ENCODE peak calls at places on chromosomes 6 and 20, in nine cellular contexts. One of them, this sample, is unnamed.

GRCh38 chr6:33675968-33676367 is 35.5 kb downstream of the UQCC2 start:
- DNase-seq in heart left ventricle: no peak
- DNase-seq in tibial nerve: no peak
- DNase-seq in right lobe of liver: no peak
- DNase-seq in body of pancreas: no peak
- DNase-seq in A549: no peak
- DNase-seq in lower leg skin: no peak
- DNase-seq in transverse colon: no peak
- DNase-seq in stomach: no peak
- DNase-seq in this sample: no peak

GRCh38 chr20:20414640-20415274 is 46.9 kb downstream of the INSM1 start:
- DNase-seq in heart left ventricle: no peak
- DNase-seq in tibial nerve: no peak
- DNase-seq in right lobe of liver: no peak
- DNase-seq in body of pancreas: no peak
- DNase-seq in A549: no peak
- DNase-seq in lower leg skin: no peak
- DNase-seq in transverse colon: no peak
- DNase-seq in stomach: no peak
- DNase-seq in this sample: no peak

GRCh38 chr20:46055269-46055668 is 26.3 kb downstream of the SLC12A5 start:
- DNase-seq in heart left ventricle: no peak
- DNase-seq in tibial nerve: no peak
- DNase-seq in right lobe of liver: no peak
- DNase-seq in body of pancreas: no peak
- DNase-seq in A549: no peak
- DNase-seq in lower leg skin: peak; percentile 21
- DNase-seq in transverse colon: no peak
- DNase-seq in stomach: no peak
- DNase-seq in this sample: no peak

GRCh38 chr20:50344232-50345071 is 153.8 kb downstream of the CEBPB start:
- DNase-seq in heart left ventricle: peak; percentile 27
- DNase-seq in tibial nerve: no peak
- DNase-seq in right lobe of liver: no peak
- DNase-seq in body of pancreas: no peak
- DNase-seq in A549: no peak
- DNase-seq in lower leg skin: peak; percentile 72
- DNase-seq in transverse colon: no peak
- DNase-seq in stomach: no peak
- DNase-seq in this sample: no peak

GRCh38 chr6:40986871-40987270 is 52.1 kb downstream of the UNC5CL start:
- DNase-seq in heart left ventricle: no peak
- DNase-seq in tibial nerve: no peak
- DNase-seq in right lobe of liver: no peak
- DNase-seq in body of pancreas: no peak
- DNase-seq in A549: no peak
- DNase-seq in lower leg skin: no peak
- DNase-seq in transverse colon: no peak
- DNase-seq in stomach: no peak
- DNase-seq in this sample: no peak

GRCh38 chr6:53042112-53042511 is 23.1 kb upstream of the FBXO9 start:
- DNase-seq in heart left ventricle: no peak
- DNase-seq in tibial nerve: no peak
- DNase-seq in right lobe of liver: no peak
- DNase-seq in body of pancreas: no peak
- DNase-seq in A549: peak; percentile 7
- DNase-seq in lower leg skin: no peak
- DNase-seq in transverse colon: no peak
- DNase-seq in stomach: no peak
- DNase-seq in this sample: no peak

GRCh38 chr6:2976571-2977085 is 5.3 kb upstream of the SERPINB6 start:
- DNase-seq in heart left ventricle: no peak
- DNase-seq in tibial nerve: no peak
- DNase-seq in right lobe of liver: no peak
- DNase-seq in body of pancreas: no peak
- DNase-seq in A549: peak; percentile 34
- DNase-seq in lower leg skin: no peak
- DNase-seq in transverse colon: no peak
- DNase-seq in stomach: no peak
- DNase-seq in this sample: peak; percentile 12

GRCh38 chr6:129866256-129866655 is 5.1 kb upstream of the TMEM244 start:
- DNase-seq in heart left ventricle: no peak
- DNase-seq in tibial nerve: no peak
- DNase-seq in right lobe of liver: no peak
- DNase-seq in body of pancreas: no peak
- DNase-seq in A549: no peak
- DNase-seq in lower leg skin: no peak
- DNase-seq in transverse colon: no peak
- DNase-seq in stomach: no peak
- DNase-seq in this sample: no peak

GRCh38 chr20:62741701-62742491 is 33.3 kb downstream of the NTSR1 start:
- DNase-seq in heart left ventricle: peak; percentile 16
- DNase-seq in tibial nerve: no peak
- DNase-seq in right lobe of liver: peak; percentile 36
- DNase-seq in body of pancreas: no peak
- DNase-seq in A549: no peak
- DNase-seq in lower leg skin: peak; percentile 13
- DNase-seq in transverse colon: no peak
- DNase-seq in stomach: no peak
- DNase-seq in this sample: peak; percentile 38

GRCh38 chr20:62742550-62742949 is 33.9 kb downstream of the NTSR1 start:
- DNase-seq in heart left ventricle: peak; percentile 9
- DNase-seq in tibial nerve: no peak
- DNase-seq in right lobe of liver: no peak
- DNase-seq in body of pancreas: no peak
- DNase-seq in A549: no peak
- DNase-seq in lower leg skin: peak; percentile 46
- DNase-seq in transverse colon: peak; percentile 1
- DNase-seq in stomach: no peak
- DNase-seq in this sample: no peak

GRCh38 chr20:62739581-62740285 is 31.1 kb downstream of the NTSR1 start:
- DNase-seq in heart left ventricle: peak; percentile 29
- DNase-seq in tibial nerve: no peak
- DNase-seq in right lobe of liver: peak; percentile 51
- DNase-seq in body of pancreas: no peak
- DNase-seq in A549: no peak
- DNase-seq in lower leg skin: peak; percentile 90
- DNase-seq in transverse colon: peak; percentile 67
- DNase-seq in stomach: no peak
- DNase-seq in this sample: no peak

GRCh38 chr20:62740286-62741141 is 31.9 kb downstream of the NTSR1 start:
- DNase-seq in heart left ventricle: peak; percentile 44
- DNase-seq in tibial nerve: peak; percentile 17
- DNase-seq in right lobe of liver: peak; percentile 40
- DNase-seq in body of pancreas: no peak
- DNase-seq in A549: peak; percentile 83
- DNase-seq in lower leg skin: peak; percentile 92
- DNase-seq in transverse colon: peak; percentile 47
- DNase-seq in stomach: peak; percentile 39
- DNase-seq in this sample: peak; percentile 38

DNA sequence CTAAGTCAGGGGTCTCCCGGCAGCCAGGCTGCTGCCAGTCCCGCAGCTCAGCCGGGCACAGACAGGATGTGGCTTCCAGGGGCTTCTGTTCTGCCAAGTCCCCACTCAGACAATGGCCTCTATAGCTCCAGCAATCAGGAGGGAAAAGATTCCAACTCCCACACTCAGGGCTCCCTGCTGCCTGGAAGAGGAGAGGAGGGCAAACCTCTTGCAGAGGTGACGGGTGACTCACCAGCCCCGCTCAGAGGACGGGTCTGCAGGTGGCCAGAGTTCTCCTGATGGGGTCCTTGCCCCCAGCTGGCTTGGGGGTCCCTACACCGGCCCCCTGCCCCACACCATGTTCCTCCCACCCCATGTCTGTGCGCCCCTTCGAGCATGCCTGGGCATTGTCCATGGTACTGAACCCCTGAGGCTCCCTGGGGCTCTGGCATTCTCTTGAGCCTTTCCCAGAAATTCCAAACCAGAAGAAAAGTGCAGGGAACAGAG is 32.6 kb downstream of the NTSR1 start:
- DNase-seq in heart left ventricle: peak; percentile 10
- DNase-seq in tibial nerve: no peak
- DNase-seq in right lobe of liver: peak; percentile 37
- DNase-seq in body of pancreas: no peak
- DNase-seq in A549: no peak
- DNase-seq in lower leg skin: peak; percentile 50
- DNase-seq in transverse colon: no peak
- DNase-seq in stomach: no peak
- DNase-seq in this sample: peak; percentile 46
- H3K4me3 ChIP-seq in heart left ventricle: no peak overlapping the region
- H3K4me3 ChIP-seq in tibial nerve: no peak overlapping the region
- H3K4me3 ChIP-seq in right lobe of liver: no peak overlapping the region
- H3K4me3 ChIP-seq in body of pancreas: no peak overlapping the region
- H3K4me3 ChIP-seq in A549: no peak overlapping the region
- H3K4me3 ChIP-seq in lower leg skin: no peak overlapping the region
- H3K4me3 ChIP-seq in transverse colon: no peak overlapping the region
- H3K4me3 ChIP-seq in stomach: no peak overlapping the region
- H3K4me3 ChIP-seq in this sample: no peak overlapping the region

GRCh38 chr6:160139420-160139851 is 17.8 kb downstream of the SLC22A1 start:
- DNase-seq in heart left ventricle: no peak
- DNase-seq in tibial nerve: no peak
- DNase-seq in right lobe of liver: no peak
- DNase-seq in body of pancreas: no peak
- DNase-seq in A549: peak; percentile 65
- DNase-seq in lower leg skin: peak; percentile 64
- DNase-seq in transverse colon: no peak
- DNase-seq in stomach: no peak
- DNase-seq in this sample: no peak

GRCh38 chr6:160137989-160138835 is 16.6 kb downstream of the SLC22A1 start:
- DNase-seq in heart left ventricle: no peak
- DNase-seq in tibial nerve: peak; percentile 57
- DNase-seq in right lobe of liver: no peak
- DNase-seq in body of pancreas: peak; percentile 71
- DNase-seq in A549: peak; percentile 28
- DNase-seq in lower leg skin: peak; percentile 85
- DNase-seq in transverse colon: peak; percentile 65
- DNase-seq in stomach: peak; percentile 72
- DNase-seq in this sample: no peak

GRCh38 chr6:160138839-160139419 is 17.3 kb downstream of the SLC22A1 start:
- DNase-seq in heart left ventricle: no peak
- DNase-seq in tibial nerve: no peak
- DNase-seq in right lobe of liver: no peak
- DNase-seq in body of pancreas: no peak
- DNase-seq in A549: no peak
- DNase-seq in lower leg skin: peak; percentile 60
- DNase-seq in transverse colon: no peak
- DNase-seq in stomach: no peak
- DNase-seq in this sample: no peak

GRCh38 chr6:160142115-160142715 is 20.6 kb downstream of the SLC22A1 start:
- DNase-seq in heart left ventricle: no peak
- DNase-seq in tibial nerve: no peak
- DNase-seq in right lobe of liver: no peak
- DNase-seq in body of pancreas: no peak
- DNase-seq in A549: no peak
- DNase-seq in lower leg skin: no peak
- DNase-seq in transverse colon: no peak
- DNase-seq in stomach: no peak
- DNase-seq in this sample: no peak

DNA sequence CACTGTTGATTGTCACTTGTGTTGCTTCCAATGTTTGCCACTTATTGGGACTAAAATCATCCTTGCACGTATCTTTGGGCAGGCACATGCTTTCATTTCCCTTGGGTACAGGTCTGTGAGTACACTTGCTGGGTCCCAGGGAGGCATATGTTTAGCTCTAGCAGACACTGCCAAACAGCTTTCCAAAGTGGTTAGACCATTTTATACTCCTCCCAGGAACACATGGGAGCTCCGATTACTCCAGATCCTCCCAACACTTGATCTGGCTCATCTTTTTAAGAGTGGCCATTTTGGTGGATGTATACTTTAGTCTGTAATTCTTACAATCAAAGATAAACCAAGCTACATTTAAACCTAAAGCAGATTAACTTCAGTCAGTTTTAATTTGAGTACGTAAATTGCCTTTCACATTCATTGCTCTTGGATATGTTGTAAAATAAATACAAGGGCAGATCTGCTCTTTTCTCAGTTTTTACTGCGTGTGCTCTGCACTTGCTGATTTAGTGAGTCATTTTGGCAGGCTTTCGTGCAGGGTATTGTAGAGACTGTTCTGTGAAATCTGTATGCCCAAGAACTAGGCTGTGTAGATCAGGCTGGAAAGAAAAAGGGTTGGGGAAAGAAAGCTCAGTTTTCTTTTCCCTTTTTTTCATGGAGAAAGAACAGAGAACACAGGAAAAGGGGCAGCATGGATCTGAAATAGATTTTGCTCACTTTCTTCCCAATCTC is 19.5 kb downstream of the SLC22A1 start:
- DNase-seq in heart left ventricle: no peak
- DNase-seq in tibial nerve: peak; percentile 20
- DNase-seq in right lobe of liver: no peak
- DNase-seq in body of pancreas: no peak
- DNase-seq in A549: no peak
- DNase-seq in lower leg skin: no peak
- DNase-seq in transverse colon: no peak
- DNase-seq in stomach: no peak
- DNase-seq in this sample: no peak
- TF ChIP-seq POLR2A in heart left ventricle: no peak
- TF ChIP-seq POLR2A in tibial nerve: no peak
- TF ChIP-seq POLR2A in right lobe of liver: no peak
- TF ChIP-seq POLR2A in body of pancreas: no peak
- TF ChIP-seq POLR2A in A549: no peak
- TF ChIP-seq POLR2A in lower leg skin: no peak
- TF ChIP-seq POLR2A in transverse colon: no peak
- TF ChIP-seq POLR2A in stomach: no peak
- TF ChIP-seq POLR2A in this sample: no peak

GRCh38 chr6:12291785-12292604 is 1.8 kb downstream of the EDN1 start:
- DNase-seq in heart left ventricle: no peak
- DNase-seq in tibial nerve: no peak
- DNase-seq in right lobe of liver: no peak
- DNase-seq in body of pancreas: peak; percentile 47
- DNase-seq in A549: no peak
- DNase-seq in lower leg skin: no peak
- DNase-seq in transverse colon: peak; percentile 47
- DNase-seq in stomach: peak; percentile 58
- DNase-seq in this sample: no peak
- H3K4me3 ChIP-seq in heart left ventricle: peak overlapping the region; percentile 54
- H3K4me3 ChIP-seq in tibial nerve: peak overlapping the region; percentile 14
- H3K4me3 ChIP-seq in right lobe of liver: peak overlapping the region; percentile 0
- H3K4me3 ChIP-seq in body of pancreas: no peak overlapping the region
- H3K4me3 ChIP-seq in A549: peak overlapping the region; percentile 81
- H3K4me3 ChIP-seq in lower leg skin: peak overlapping the region; percentile 16
- H3K4me3 ChIP-seq in transverse colon: peak overlapping the region; percentile 41
- H3K4me3 ChIP-seq in stomach: peak overlapping the region; percentile 47
- H3K4me3 ChIP-seq in this sample: peak overlapping the region; percentile 69

DNA sequence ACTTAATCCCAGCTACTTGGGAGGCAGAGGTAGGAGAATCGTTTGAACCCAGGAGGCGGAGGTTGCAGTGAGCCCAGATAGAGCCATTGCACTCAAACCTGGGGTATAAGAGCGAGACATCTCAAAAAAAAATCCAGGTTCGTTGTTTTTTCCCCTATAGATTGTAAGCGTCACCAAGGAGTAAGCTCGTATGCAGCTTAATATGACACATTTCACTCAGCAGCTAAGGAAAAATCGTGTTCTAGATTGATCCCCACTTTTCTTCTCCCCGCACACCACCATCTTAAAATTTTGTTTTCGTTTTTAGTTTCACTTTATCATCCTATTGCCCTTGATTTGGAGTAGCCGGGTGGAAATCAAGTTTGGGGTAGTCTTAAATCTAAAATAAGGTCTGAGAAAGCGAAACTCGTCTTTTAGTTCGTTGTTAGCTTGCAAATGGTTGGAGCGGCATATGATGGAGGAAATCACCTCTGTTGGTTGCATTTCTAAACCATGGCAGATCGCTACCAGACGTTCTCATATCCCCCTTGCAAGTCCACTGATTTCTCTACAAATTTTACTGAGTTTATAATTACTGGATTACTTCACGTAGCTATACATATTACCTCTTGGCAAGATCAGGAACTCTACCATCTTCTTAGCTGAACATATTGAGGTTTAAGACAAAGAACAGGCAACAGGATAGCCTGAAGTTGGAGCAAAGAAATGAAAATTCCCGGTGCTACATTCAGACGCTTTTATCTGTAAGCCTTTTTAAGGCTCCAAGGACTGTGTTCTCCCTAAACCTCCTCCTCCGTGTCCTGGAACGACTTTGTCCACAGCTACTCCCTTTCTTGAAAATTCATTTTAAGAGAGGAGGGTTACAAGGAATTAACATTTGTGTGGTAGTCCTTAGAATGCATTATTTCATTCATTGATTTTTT is 91.1 kb upstream of the BTN3A2 start:
- DNase-seq in heart left ventricle: no peak
- DNase-seq in tibial nerve: no peak
- DNase-seq in right lobe of liver: no peak
- DNase-seq in body of pancreas: no peak
- DNase-seq in A549: no peak
- DNase-seq in lower leg skin: no peak
- DNase-seq in transverse colon: no peak
- DNase-seq in stomach: no peak
- DNase-seq in this sample: no peak
- TF ChIP-seq POLR2A in heart left ventricle: no peak
- TF ChIP-seq POLR2A in tibial nerve: no peak
- TF ChIP-seq POLR2A in right lobe of liver: no peak
- TF ChIP-seq POLR2A in body of pancreas: no peak
- TF ChIP-seq POLR2A in A549: no peak
- TF ChIP-seq POLR2A in lower leg skin: no peak
- TF ChIP-seq POLR2A in transverse colon: no peak
- TF ChIP-seq POLR2A in stomach: no peak
- TF ChIP-seq POLR2A in this sample: no peak

This sample was measured in breast epithelium.